ENCODE peak calls at places on chromosomes 3 and 15, in seven cellular contexts. A, R, I, W, U, K and F are unnamed samples.
A peak's percentile ranks its signal among the peaks of the same experiment; 100 is the strongest.

GRCh38 chr15:68364028-68364659 is 67.8 kb downstream of the ITGA11 start:
- DNase-seq in A (no peak), R (no peak), I (no peak), W (no peak), U (no peak), K (no peak), F (no peak)

GRCh38 chr3:149466192-149466591 is 8.3 kb upstream of the TM4SF4 start:
- DNase-seq in A (no peak), R (peak; percentile 50), I (peak; percentile 7), W (no peak), U (no peak), K (peak; percentile 27), F (no peak)

GRCh38 chr3:74445541-74445940 is 168.9 kb downstream of the CNTN3 start:
- DNase-seq in A (no peak), R (no peak), I (no peak), W (no peak), U (no peak), K (no peak), F (no peak)

GRCh38 chr3:183504597-183504996 is 50.9 kb downstream of the KLHL6 start:
- DNase-seq in A (no peak), R (no peak), I (no peak), W (no peak), U (no peak), K (no peak), F (no peak)

GRCh38 chr15:82312611-82313349 is 36.5 kb downstream of the GOLGA6L10 start:
- DNase-seq in A (no peak), R (peak; percentile 31), I (no peak), W (no peak), U (peak; percentile 55), K (peak; percentile 9), F (no peak)

GRCh38 chr15:101255066-101255415 is 3.2 kb upstream of the CHSY1 start:
- DNase-seq in A (no peak), R (no peak), I (no peak), W (no peak), U (no peak), K (peak; percentile 13), F (no peak)

GRCh38 chr15:71747128-71748083 is 62.9 kb upstream of the NR2E3 start:
- DNase-seq in A (no peak), R (no peak), I (no peak), W (no peak), U (no peak), K (peak; percentile 60), F (no peak)

GRCh38 chr3:140420621-140421357 is 257.1 kb upstream of the TRIM42 start:
- DNase-seq in A (no peak), R (no peak), I (no peak), W (no peak), U (no peak), K (peak; percentile 60), F (no peak)

GRCh38 chr3:44208086-44208485 is 33.6 kb upstream of the TOPAZ1 start:
- DNase-seq in A (no peak), R (no peak), I (no peak), W (no peak), U (no peak), K (no peak), F (no peak)

GRCh38 chr15:84981711-84982300 is at the start of gene PDE8A:
- DNase-seq in A (peak; percentile 45), R (peak; percentile 61), I (no peak), W (peak; percentile 71), U (peak; percentile 80), K (peak; percentile 40), F (peak; percentile 58)
- TF ChIP-seq CTCF in A (no peak), R (no peak), I (no peak), W (no peak), U (no peak), K (peak; percentile 30), F (no peak)

GRCh38 chr15:67303490-67304363 is 49.1 kb downstream of the IQCH start:
- DNase-seq in A (no peak), R (no peak), I (no peak), W (no peak), U (no peak), K (no peak), F (no peak)
- TF ChIP-seq CTCF in A (peak; percentile 16), R (peak; percentile 37), I (peak; percentile 66), W (peak; percentile 71), U (no peak), K (peak; percentile 38), F (no peak)

GRCh38 chr3:160225181-160226025 is at the start of gene C3orf80:
- DNase-seq in A (peak; percentile 78), R (peak; percentile 66), I (no peak), W (peak; percentile 28), U (no peak), K (peak; percentile 38), F (peak; percentile 41)
- TF ChIP-seq CTCF in A (peak; percentile 11), R (no peak), I (peak; percentile 20), W (no peak), U (no peak), K (no peak), F (no peak)

DNA sequence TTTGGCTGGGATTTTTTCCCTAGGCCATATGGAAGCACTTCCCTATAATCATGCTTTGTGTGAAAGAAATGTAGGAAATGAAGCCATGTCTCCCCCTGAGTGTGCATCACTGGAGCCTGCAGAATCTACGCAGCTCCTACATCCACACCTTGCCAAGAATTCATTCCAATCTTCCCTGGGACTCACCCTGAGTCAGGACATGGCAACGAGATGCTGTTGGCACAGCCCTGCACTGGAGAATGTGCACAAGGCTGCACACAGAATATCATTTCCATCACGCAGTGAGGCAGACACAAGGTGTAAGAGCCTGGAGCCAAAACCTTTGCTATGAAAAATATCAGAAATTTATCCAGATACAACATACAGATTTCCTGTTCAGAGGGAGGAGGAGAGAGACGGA is 189.6 kb downstream of the ADAMTSL3 start:
- DNase-seq in A (no peak), R (no peak), I (no peak), W (no peak), U (no peak), K (no peak), F (no peak)
- TF ChIP-seq CTCF in A (no peak), R (no peak), I (no peak), W (no peak), U (no peak), K (no peak), F (no peak)